ENCODE peak calls at places on chromosomes 6 and 20, in four cellular contexts. One of them, this sample, is unnamed. For H3K4me1, the result is how much of the 10 kb centered on the place peaks cover.

GRCh38 chr6:40960784-40961430 is 78.1 kb downstream of the UNC5CL start:
- DNase-seq in effector memory CD4-positive, alpha-beta T cell: no peak
- DNase-seq in tibial artery: no peak
- DNase-seq in heart left ventricle: no peak
- DNase-seq in this sample: no peak

GRCh38 chr20:18005170-18005989 is 36.6 kb downstream of the MGME1 start:
- DNase-seq in tibial artery: no peak
- DNase-seq in effector memory CD4-positive, alpha-beta T cell: no peak
- DNase-seq in heart left ventricle: no peak
- DNase-seq in this sample: peak

GRCh38 chr6:136360783-136361182 is 71.1 kb upstream of the BCLAF1 start:
- DNase-seq in effector memory CD4-positive, alpha-beta T cell: no peak
- DNase-seq in heart left ventricle: no peak
- DNase-seq in tibial artery: no peak
- DNase-seq in this sample: no peak

GRCh38 chr6:54617730-54618129 is 228.8 kb upstream of the FAM83B start:
- DNase-seq in effector memory CD4-positive, alpha-beta T cell: no peak
- DNase-seq in tibial artery: no peak
- DNase-seq in heart left ventricle: no peak
- DNase-seq in this sample: no peak

GRCh38 chr20:38450412-38450975 is 15.4 kb upstream of the SNHG17 start:
- DNase-seq in tibial artery: no peak
- DNase-seq in heart left ventricle: no peak
- DNase-seq in effector memory CD4-positive, alpha-beta T cell: no peak
- DNase-seq in this sample: no peak

GRCh38 chr6:147970970-147971369 is 371.7 kb upstream of the SASH1 start:
- DNase-seq in heart left ventricle: no peak
- DNase-seq in tibial artery: no peak
- DNase-seq in effector memory CD4-positive, alpha-beta T cell: no peak
- DNase-seq in this sample: no peak

GRCh38 chr6:105785412-105785811 is 300.7 kb upstream of the PRDM1 start:
- DNase-seq in heart left ventricle: no peak
- DNase-seq in effector memory CD4-positive, alpha-beta T cell: no peak
- DNase-seq in tibial artery: no peak
- DNase-seq in this sample: no peak

GRCh38 chr6:193180-193579 is 99.1 kb upstream of the DUSP22 start:
- DNase-seq in heart left ventricle: no peak
- DNase-seq in effector memory CD4-positive, alpha-beta T cell: no peak
- DNase-seq in tibial artery: no peak
- DNase-seq in this sample: no peak

GRCh38 chr6:129753422-129753821 is 43.4 kb upstream of the ARHGAP18 start:
- DNase-seq in effector memory CD4-positive, alpha-beta T cell: no peak
- DNase-seq in tibial artery: no peak
- DNase-seq in heart left ventricle: no peak
- DNase-seq in this sample: no peak

GRCh38 chr6:158638393-158638792 is 6.2 kb downstream of the DYNLT1 start:
- DNase-seq in tibial artery: no peak
- DNase-seq in heart left ventricle: no peak
- DNase-seq in effector memory CD4-positive, alpha-beta T cell: no peak
- DNase-seq in this sample: no peak

GRCh38 chr6:21731411-21732031 is 138.0 kb downstream of the SOX4 start:
- DNase-seq in heart left ventricle: no peak
- DNase-seq in tibial artery: no peak
- DNase-seq in effector memory CD4-positive, alpha-beta T cell: no peak
- DNase-seq in this sample: no peak

GRCh38 chr20:48406462-48407235 is 421.1 kb downstream of the PREX1 start:
- DNase-seq in heart left ventricle: no peak
- DNase-seq in tibial artery: no peak
- DNase-seq in effector memory CD4-positive, alpha-beta T cell: no peak
- DNase-seq in this sample: no peak

GRCh38 chr6:131914234-131914633 is 36.9 kb downstream of the CCN2 start:
- DNase-seq in heart left ventricle: no peak
- DNase-seq in effector memory CD4-positive, alpha-beta T cell: no peak
- DNase-seq in tibial artery: no peak
- DNase-seq in this sample: no peak

GRCh38 chr6:100271625-100272024 is 193.1 kb downstream of the SIM1 start:
- DNase-seq in tibial artery: no peak
- DNase-seq in heart left ventricle: no peak
- DNase-seq in effector memory CD4-positive, alpha-beta T cell: no peak
- DNase-seq in this sample: no peak

GRCh38 chr20:40945754-40946451 is 82.7 kb upstream of the TOP1 start:
- DNase-seq in heart left ventricle: no peak
- DNase-seq in effector memory CD4-positive, alpha-beta T cell: no peak
- DNase-seq in tibial artery: peak
- DNase-seq in this sample: peak

GRCh38 chr6:148509789-148510581 is 167.3 kb downstream of the SASH1 start:
- DNase-seq in tibial artery: peak
- DNase-seq in heart left ventricle: no peak
- DNase-seq in effector memory CD4-positive, alpha-beta T cell: no peak
- DNase-seq in this sample: peak

GRCh38 chr6:15366879-15367278 is 121.0 kb downstream of the JARID2 start:
- DNase-seq in heart left ventricle: no peak
- DNase-seq in tibial artery: no peak
- DNase-seq in effector memory CD4-positive, alpha-beta T cell: no peak
- DNase-seq in this sample: no peak

GRCh38 chr20:59322101-59322500 is 21.7 kb downstream of the EDN3 start:
- DNase-seq in heart left ventricle: no peak
- DNase-seq in effector memory CD4-positive, alpha-beta T cell: no peak
- DNase-seq in tibial artery: no peak
- DNase-seq in this sample: no peak
- H3K27ac ChIP-seq in heart left ventricle: no peak
- H3K27ac ChIP-seq in effector memory CD4-positive, alpha-beta T cell: no peak
- H3K27ac ChIP-seq in tibial artery: no peak
- H3K27ac ChIP-seq in this sample: no peak

GRCh38 chr6:156826290-156826955 is 49.2 kb downstream of the ARID1B start:
- DNase-seq in effector memory CD4-positive, alpha-beta T cell: no peak
- DNase-seq in heart left ventricle: no peak
- DNase-seq in tibial artery: no peak
- DNase-seq in this sample: no peak
- H3K4me1 ChIP-seq in effector memory CD4-positive, alpha-beta T cell: under half
- H3K4me1 ChIP-seq in heart left ventricle: half or more
- H3K4me1 ChIP-seq in tibial artery: half or more
- H3K4me1 ChIP-seq in this sample: under half

GRCh38 chr6:116373300-116373699 is 2.6 kb downstream of the DSE start:
- DNase-seq in heart left ventricle: no peak
- DNase-seq in effector memory CD4-positive, alpha-beta T cell: no peak
- DNase-seq in tibial artery: no peak
- DNase-seq in this sample: no peak

GRCh38 chr6:116370717-116371383 is at the start of gene DSE:
- DNase-seq in effector memory CD4-positive, alpha-beta T cell: peak
- DNase-seq in tibial artery: peak
- DNase-seq in heart left ventricle: peak
- DNase-seq in this sample: peak

GRCh38 chr6:116369540-116370327 is 1.0 kb upstream of the DSE start:
- DNase-seq in effector memory CD4-positive, alpha-beta T cell: no peak
- DNase-seq in heart left ventricle: no peak
- DNase-seq in tibial artery: no peak
- DNase-seq in this sample: no peak

GRCh38 chr6:116370328-116370716 is 425 bp upstream of the DSE start:
- DNase-seq in tibial artery: no peak
- DNase-seq in effector memory CD4-positive, alpha-beta T cell: no peak
- DNase-seq in heart left ventricle: no peak
- DNase-seq in this sample: no peak

GRCh38 chr6:116371384-116372209 is 850 bp downstream of the DSE start:
- DNase-seq in effector memory CD4-positive, alpha-beta T cell: no peak
- DNase-seq in tibial artery: peak
- DNase-seq in heart left ventricle: peak
- DNase-seq in this sample: peak
- H3K27ac ChIP-seq in effector memory CD4-positive, alpha-beta T cell: peak
- H3K27ac ChIP-seq in tibial artery: peak
- H3K27ac ChIP-seq in heart left ventricle: peak
- H3K27ac ChIP-seq in this sample: peak

GRCh38 chr6:31660998-31661866 is 654 bp upstream of the C6orf47 start:
- DNase-seq in effector memory CD4-positive, alpha-beta T cell: no peak
- DNase-seq in tibial artery: no peak
- DNase-seq in heart left ventricle: no peak
- DNase-seq in this sample: no peak
- H3K4me1 ChIP-seq in effector memory CD4-positive, alpha-beta T cell: half or more
- H3K4me1 ChIP-seq in tibial artery: half or more
- H3K4me1 ChIP-seq in heart left ventricle: half or more
- H3K4me1 ChIP-seq in this sample: under half

GRCh38 chr6:166101819-166102419 is 65.7 kb downstream of the TBXT start:
- DNase-seq in heart left ventricle: no peak
- DNase-seq in effector memory CD4-positive, alpha-beta T cell: no peak
- DNase-seq in tibial artery: no peak
- DNase-seq in this sample: no peak

GRCh38 chr6:166097914-166098522 is 69.6 kb downstream of the TBXT start:
- DNase-seq in heart left ventricle: peak
- DNase-seq in tibial artery: peak
- DNase-seq in effector memory CD4-positive, alpha-beta T cell: peak
- DNase-seq in this sample: peak
- H3K27ac ChIP-seq in heart left ventricle: no peak
- H3K27ac ChIP-seq in tibial artery: no peak
- H3K27ac ChIP-seq in effector memory CD4-positive, alpha-beta T cell: no peak
- H3K27ac ChIP-seq in this sample: peak

This sample was measured in transverse colon.